ENCODE peak calls at places on chromosomes 16 and 17, in seven cellular contexts. A is amniotic epithelial cell, Y is memory B cell, D is OCI-LY7, H is upper lobe of right lung, O is mucosa of gallbladder, M is HS-27A. F is an unnamed sample.

GRCh38 chr17:35291802-35292201 is 48.9 kb downstream of the SLFN5 start:
- DNase-seq in A (peak), Y (no peak), D (no peak), H (no peak), O (no peak), M (no peak), F (no peak)

GRCh38 chr16:85735225-85735722 is 15.6 kb downstream of the C16orf74 start:
- DNase-seq in A (no peak), Y (no peak), D (peak), H (no peak), O (no peak), M (no peak), F (no peak)

GRCh38 chr16:50403491-50403890 is 34.7 kb upstream of the BRD7 start:
- DNase-seq in A (no peak), Y (no peak), D (no peak), H (no peak), O (no peak), M (no peak), F (no peak)

GRCh38 chr17:77738666-77739531 is 219.6 kb upstream of the TNRC6C start:
- DNase-seq in A (no peak), Y (no peak), D (no peak), H (peak), O (peak), M (no peak), F (no peak)

GRCh38 chr16:72927199-72928088 is 120.5 kb downstream of the ZFHX3 start:
- DNase-seq in A (peak), Y (no peak), D (no peak), H (peak), O (no peak), M (no peak), F (no peak)

GRCh38 chr17:59093145-59093701 is 13.5 kb downstream of the TRIM37 start:
- DNase-seq in A (peak), Y (no peak), D (no peak), H (no peak), O (no peak), M (no peak), F (no peak)

GRCh38 chr17:34249497-34249877 is 5.6 kb upstream of the CCL2 start:
- DNase-seq in A (no peak), Y (no peak), D (no peak), H (no peak), O (no peak), M (no peak), F (no peak)

GRCh38 chr16:50195276-50195675 is 42.2 kb downstream of the TENT4B start:
- DNase-seq in A (peak), Y (no peak), D (no peak), H (no peak), O (no peak), M (no peak), F (no peak)

GRCh38 chr16:31869511-31870201 is 4.0 kb upstream of the ZNF267 start:
- DNase-seq in A (peak), Y (peak), D (peak), H (peak), O (peak), M (no peak), F (peak)

GRCh38 chr17:58755577-58756245 is at the start of gene PPM1E:
- DNase-seq in A (peak), Y (peak), D (peak), H (peak), O (no peak), M (no peak), F (no peak)

GRCh38 chr16:57626420-57627170 is 1.8 kb upstream of the ADGRG1 start:
- DNase-seq in A (no peak), Y (no peak), D (no peak), H (no peak), O (no peak), M (no peak), F (no peak)

GRCh38 chr16:53913082-53913870 is 209.3 kb downstream of the FTO start:
- DNase-seq in A (peak), Y (no peak), D (no peak), H (no peak), O (no peak), M (no peak), F (no peak)

GRCh38 chr17:77869041-77869595 is 89.4 kb upstream of the TNRC6C start:
- DNase-seq in A (no peak), Y (no peak), D (no peak), H (peak), O (no peak), M (no peak), F (no peak)

GRCh38 chr16:67279296-67280089 is at the start of gene PLEKHG4:
- DNase-seq in A (peak), Y (peak), D (peak), H (peak), O (peak), M (peak), F (no peak)

GRCh38 chr17:13374203-13375143 is 227.3 kb downstream of the HS3ST3A1 start:
- DNase-seq in A (peak), Y (no peak), D (no peak), H (no peak), O (no peak), M (no peak), F (no peak)

GRCh38 chr16:15704545-15704987 is 54.5 kb downstream of the NDE1 start:
- DNase-seq in A (peak), Y (peak), D (peak), H (no peak), O (peak), M (peak), F (peak)

GRCh38 chr16:84471316-84471715 is 33.1 kb downstream of the MEAK7 start:
- DNase-seq in A (no peak), Y (no peak), D (no peak), H (peak), O (no peak), M (no peak), F (no peak)

GRCh38 chr16:61813339-61813738 is 222.9 kb downstream of the CDH8 start:
- DNase-seq in A (no peak), Y (no peak), D (no peak), H (no peak), O (no peak), M (no peak), F (no peak)

GRCh38 chr16:86826931-86827330 is 248.6 kb downstream of the FOXL1 start:
- DNase-seq in A (no peak), Y (no peak), D (no peak), H (no peak), O (no peak), M (no peak), F (no peak)

GRCh38 chr17:42754782-42755181 is 6.2 kb upstream of the RAMP2 start:
- DNase-seq in A (no peak), Y (no peak), D (no peak), H (no peak), O (no peak), M (no peak), F (no peak)

GRCh38 chr17:68734911-68735310 is 133.7 kb upstream of the FAM20A start:
- DNase-seq in A (no peak), Y (no peak), D (no peak), H (no peak), O (no peak), M (no peak), F (no peak)

GRCh38 chr16:2816751-2817495 is at the start of gene PRSS21:
- DNase-seq in A (no peak), Y (no peak), D (peak), H (peak), O (no peak), M (no peak), F (no peak)

GRCh38 chr16:1503110-1503955 is 10.2 kb downstream of the TELO2 start:
- DNase-seq in A (no peak), Y (no peak), D (no peak), H (no peak), O (no peak), M (no peak), F (no peak)

GRCh38 chr17:44642861-44643260 is 13.4 kb upstream of the MEIOC start:
- DNase-seq in A (no peak), Y (no peak), D (no peak), H (no peak), O (no peak), M (no peak), F (no peak)

GRCh38 chr16:4746991-4747574 is 12.7 kb downstream of the DNAAF8 start:
- DNase-seq in A (no peak), Y (no peak), D (no peak), H (no peak), O (no peak), M (no peak), F (no peak)

GRCh38 chr16:17544785-17545184 is 74.0 kb upstream of the XYLT1 start:
- DNase-seq in A (no peak), Y (no peak), D (peak), H (no peak), O (no peak), M (no peak), F (no peak)

GRCh38 chr16:69448470-69449193 is 24.2 kb downstream of the CYB5B start:
- DNase-seq in A (peak), Y (no peak), D (no peak), H (no peak), O (no peak), M (no peak), F (no peak)